ENCODE peak calls at places on chromosomes 16 and 17, in six cellular contexts. Z, P, B, O, I and S are unnamed samples.

GRCh38 chr17:56717471-56717870 is 116.2 kb downstream of the C17orf67 start:
- DNase-seq in Z (no peak), P (no peak), B (no peak), O (no peak), I (no peak), S (no peak)

GRCh38 chr17:79939755-79940154 is 95.9 kb downstream of the TBC1D16 start:
- DNase-seq in Z (no peak), P (peak; percentile 10), B (no peak), O (no peak), I (no peak), S (no peak)

GRCh38 chr17:56913000-56913866 is 616 bp downstream of the TRIM25 start:
- DNase-seq in Z (no peak), P (no peak), B (peak; percentile 13), O (no peak), I (no peak), S (no peak)

GRCh38 chr17:66850692-66851091 is 15.8 kb downstream of the CACNG5 start:
- DNase-seq in Z (no peak), P (no peak), B (no peak), O (no peak), I (no peak), S (no peak)

GRCh38 chr17:4782652-4783051 is 3.5 kb downstream of the VMO1 start:
- DNase-seq in Z (no peak), P (no peak), B (no peak), O (no peak), I (no peak), S (no peak)

GRCh38 chr17:66952681-66953638 is 11.5 kb upstream of the CACNG4 start:
- DNase-seq in Z (no peak), P (no peak), B (no peak), O (no peak), I (no peak), S (no peak)

GRCh38 chr16:2595376-2596200 is 57.8 kb downstream of the PDPK1 start:
- DNase-seq in Z (no peak), P (no peak), B (no peak), O (no peak), I (no peak), S (no peak)

GRCh38 chr16:29148867-29149272 is 164.0 kb downstream of the LAT start:
- DNase-seq in Z (peak; percentile 49), P (no peak), B (no peak), O (no peak), I (no peak), S (peak; percentile 60)

GRCh38 chr17:7133424-7133823 is 18.8 kb upstream of the ASGR2 start:
- DNase-seq in Z (no peak), P (no peak), B (no peak), O (peak; percentile 38), I (peak; percentile 33), S (peak; percentile 32)

GRCh38 chr16:10206215-10206614 is 24.0 kb upstream of the GRIN2A start:
- DNase-seq in Z (no peak), P (no peak), B (no peak), O (no peak), I (no peak), S (no peak)

GRCh38 chr16:65002265-65002664 is 119.6 kb downstream of the CDH11 start:
- DNase-seq in Z (no peak), P (no peak), B (no peak), O (no peak), I (no peak), S (no peak)

GRCh38 chr17:72119963-72120877 is 600 bp upstream of the SOX9 start:
- DNase-seq in Z (peak; percentile 52), P (no peak), B (peak; percentile 46), O (no peak), I (peak; percentile 26), S (peak; percentile 53)
- TF ChIP-seq POLR2A in Z (no peak), P (no peak), B (no peak), O (no peak), I (no peak), S (no peak)

GRCh38 chr17:46176975-46177374 is 16.3 kb downstream of the KANSL1 start:
- DNase-seq in Z (no peak), P (no peak), B (no peak), O (no peak), I (no peak), S (no peak)
- H3K4me1 ChIP-seq in Z (peaks cover 94% of the 10 kb centered on the region), P (peaks cover 95% of the 10 kb centered on the region), B (peaks cover 5% of the 10 kb centered on the region), O (peaks cover 51% of the 10 kb centered on the region), I (peaks cover 76% of the 10 kb centered on the region), S (peaks cover 80% of the 10 kb centered on the region)

DNA sequence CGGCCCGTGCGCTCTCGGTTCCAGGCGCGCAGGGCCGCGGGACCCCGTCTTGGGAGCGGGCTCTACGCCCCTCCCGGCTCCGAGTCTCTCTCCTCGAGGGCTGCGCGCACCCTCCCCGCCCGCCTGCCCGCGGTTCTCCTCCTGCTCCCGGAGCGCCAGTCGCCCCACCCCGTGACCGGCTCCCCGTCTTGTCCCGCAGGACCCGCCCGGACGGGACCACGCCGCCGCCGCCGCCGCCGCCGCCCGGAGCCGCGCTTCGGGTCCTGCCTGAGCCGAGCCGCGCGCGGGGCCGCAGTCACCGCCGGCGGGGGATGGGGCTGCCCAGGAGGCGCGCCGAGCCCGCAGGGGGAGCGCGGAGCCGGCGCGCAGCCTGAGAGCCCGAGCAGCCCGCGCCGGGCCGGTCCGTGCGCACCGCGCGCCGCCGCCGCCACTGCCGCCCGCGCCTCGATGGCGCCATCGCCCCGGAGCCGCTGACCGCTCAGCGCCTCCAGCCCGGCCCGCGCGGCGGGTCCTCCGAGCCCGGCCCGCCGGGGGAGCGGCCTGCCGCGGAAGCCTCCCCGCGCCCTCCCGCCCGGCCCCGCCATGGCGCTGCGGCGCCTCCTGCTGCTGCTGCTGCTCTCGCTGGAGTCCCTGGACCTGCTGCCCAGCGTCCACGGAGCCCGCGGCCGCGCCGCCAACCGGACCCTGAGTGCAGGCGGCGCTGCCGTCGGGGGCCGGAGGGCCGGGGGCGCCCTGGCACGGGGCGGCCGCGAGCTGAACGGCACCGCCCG is at the start of gene SHISA6:
- DNase-seq in Z (no peak), P (no peak), B (peak; percentile 7), O (no peak), I (no peak), S (no peak)
- TF ChIP-seq CTCF in Z (no peak), P (no peak), B (no peak), O (no peak), I (no peak), S (no peak)

DNA sequence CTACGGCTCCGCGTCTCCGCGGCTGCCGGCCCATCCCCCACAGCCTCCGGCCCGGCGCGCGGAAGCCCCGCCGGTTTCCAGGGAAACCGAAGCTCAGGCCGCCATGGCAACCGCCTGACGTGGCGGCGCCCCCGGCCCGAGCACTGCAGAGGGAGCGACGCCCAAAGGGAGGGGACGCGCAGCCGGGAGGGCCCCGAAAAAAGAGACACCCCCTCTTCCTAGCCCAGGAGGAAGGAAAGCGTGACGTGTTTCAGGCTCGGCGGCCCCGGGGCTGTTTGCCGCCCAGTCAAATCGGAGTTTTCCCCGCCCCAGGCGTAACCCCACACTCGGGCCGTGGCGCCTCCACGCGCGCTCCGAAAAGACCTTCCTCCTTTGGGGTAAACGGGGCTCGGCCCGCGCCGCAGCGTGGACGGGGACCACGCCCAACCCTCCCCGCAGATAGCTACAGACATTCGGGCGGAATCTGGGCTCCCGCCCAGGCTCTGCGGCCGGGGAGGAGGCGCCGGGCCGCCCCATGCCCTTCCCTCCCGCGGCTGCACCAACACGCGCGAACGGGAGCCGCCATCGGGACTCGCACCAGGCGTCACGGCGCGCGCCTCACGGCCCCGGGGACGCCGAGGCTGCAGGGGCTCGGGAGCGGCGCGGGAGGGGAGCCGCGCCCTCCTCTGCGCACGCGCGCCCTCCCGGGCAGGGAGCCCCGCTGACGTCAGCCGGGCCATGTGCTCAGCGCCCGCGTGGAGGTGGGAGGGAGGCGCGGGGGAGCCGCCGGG is 7.5 kb downstream of the MNT start:
- DNase-seq in Z (peak; percentile 95), P (peak; percentile 84), B (peak; percentile 87), O (peak; percentile 94), I (peak; percentile 88), S (peak; percentile 94)
- TF ChIP-seq POLR2A in Z (no peak), P (peak; percentile 54), B (peak; percentile 77), O (peak; percentile 71), I (peak; percentile 71), S (peak; percentile 44)

GRCh38 chr17:14522795-14523387 is 222.0 kb downstream of the HS3ST3B1 start:
- DNase-seq in Z (no peak), P (no peak), B (no peak), O (no peak), I (no peak), S (no peak)
- H3K4me1 ChIP-seq in Z (no peaks in the 10 kb centered on the region), P (no peaks in the 10 kb centered on the region), B (no peaks in the 10 kb centered on the region), O (no peaks in the 10 kb centered on the region), I (no peaks in the 10 kb centered on the region), S (no peaks in the 10 kb centered on the region)

GRCh38 chr17:14080847-14081251 is 11.5 kb downstream of the COX10 start:
- DNase-seq in Z (no peak), P (no peak), B (no peak), O (no peak), I (no peak), S (peak; percentile 36)

GRCh38 chr17:14082848-14083247 is 13.5 kb downstream of the COX10 start:
- DNase-seq in Z (no peak), P (no peak), B (no peak), O (no peak), I (no peak), S (no peak)

GRCh38 chr17:14078027-14078426 is 8.7 kb downstream of the COX10 start:
- DNase-seq in Z (no peak), P (no peak), B (no peak), O (no peak), I (no peak), S (no peak)
- TF ChIP-seq CTCF in Z (no peak), P (no peak), B (no peak), O (no peak), I (no peak), S (no peak)

GRCh38 chr16:9099131-9099625 is 7.7 kb downstream of the HAPSTR1 start:
- DNase-seq in Z (peak; percentile 32), P (no peak), B (no peak), O (no peak), I (peak; percentile 50), S (no peak)
- TF ChIP-seq POLR2A in Z (no peak), P (no peak), B (no peak), O (no peak), I (no peak), S (no peak)

DNA sequence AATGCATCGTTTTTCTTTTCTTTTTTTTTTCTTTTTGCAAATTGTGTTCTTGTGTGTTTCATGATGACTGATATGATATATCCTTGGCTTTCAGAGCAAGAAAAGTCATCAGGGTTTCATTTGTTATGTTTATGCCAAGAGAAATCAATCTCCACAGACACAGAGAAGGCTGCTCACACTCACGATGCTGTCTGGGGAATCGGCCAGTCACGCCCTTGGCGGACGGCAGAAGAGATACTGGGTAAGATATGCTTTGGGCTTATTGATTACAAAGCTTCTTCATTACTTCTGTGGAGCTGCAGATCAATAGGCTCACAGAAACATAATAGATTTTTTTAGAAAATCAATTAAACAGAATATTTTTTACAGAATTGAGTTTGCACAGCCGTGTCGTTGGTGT is 42.2 kb upstream of the TNRC6C start:
- DNase-seq in Z (no peak), P (no peak), B (no peak), O (no peak), I (no peak), S (no peak)
- H3K4me1 ChIP-seq in Z (peaks cover 31% of the 10 kb centered on the region), P (peaks cover 23% of the 10 kb centered on the region), B (no peaks in the 10 kb centered on the region), O (peaks cover 8% of the 10 kb centered on the region), I (no peaks in the 10 kb centered on the region), S (no peaks in the 10 kb centered on the region)